ENCODE peak calls at places on chromosomes 16 and 17, in six cellular contexts. C is A549, K is endothelial cell of umbilical vein, W is HepG2, D is GM12878, B is K562. P is an unnamed sample.
A peak's percentile ranks its signal among the peaks of the same experiment; 100 is the strongest.

GRCh38 chr17:34639706-34640425 is 60.5 kb downstream of the TMEM132E start:
- DNase-seq in W (no peak), C (no peak), K (no peak), D (no peak), B (no peak), P (no peak)

GRCh38 chr17:33292981-33293867 is at the start of gene ASIC2:
- DNase-seq in C (peak; percentile 40), K (no peak), W (no peak), D (no peak), B (peak; percentile 24), P (no peak)

GRCh38 chr16:27434141-27435051 is 32.4 kb downstream of the IL21R start:
- DNase-seq in B (no peak), W (no peak), D (no peak), C (no peak), K (no peak), P (no peak)

GRCh38 chr16:21338537-21339268 is 60.6 kb upstream of the CRYM start:
- DNase-seq in D (no peak), B (no peak), C (no peak), K (no peak), W (peak; percentile 87), P (no peak)

GRCh38 chr17:57924677-57925076 is 30.5 kb downstream of the CUEDC1 start:
- DNase-seq in B (no peak), K (no peak), D (no peak), W (no peak), C (no peak), P (no peak)

GRCh38 chr17:46818929-46819859 is 702 bp upstream of the WNT3 start:
- DNase-seq in B (peak; percentile 83), D (no peak), W (no peak), C (no peak), K (no peak), P (peak; percentile 46)

GRCh38 chr17:77098884-77099545 is 41.8 kb upstream of the SEC14L1 start:
- DNase-seq in K (no peak), C (no peak), B (no peak), D (no peak), W (peak; percentile 57), P (peak; percentile 82)

GRCh38 chr16:31402687-31403086 is 9.6 kb downstream of the ITGAD start:
- DNase-seq in D (no peak), W (no peak), B (no peak), K (no peak), C (no peak), P (peak; percentile 66)

GRCh38 chr16:278863-279366 is 1.5 kb upstream of the ARHGDIG start:
- DNase-seq in W (peak; percentile 12), C (no peak), D (peak; percentile 8), B (no peak), K (peak; percentile 39), P (peak; percentile 42)

GRCh38 chr16:19808061-19808621 is 76.5 kb downstream of the GPRC5B start:
- DNase-seq in W (no peak), D (peak; percentile 49), K (no peak), B (no peak), C (peak; percentile 24), P (no peak)

GRCh38 chr16:89761304-89761922 is 40.1 kb downstream of the ZNF276 start:
- DNase-seq in C (no peak), K (no peak), B (no peak), D (no peak), W (no peak), P (no peak)

GRCh38 chr17:58679263-58680037 is 12.4 kb downstream of the TEX14 start:
- DNase-seq in D (peak; percentile 89), K (no peak), C (peak; percentile 71), B (peak; percentile 62), W (peak; percentile 78), P (peak; percentile 91)

GRCh38 chr16:31377210-31377903 is 15.8 kb upstream of the ITGAD start:
- DNase-seq in B (no peak), W (no peak), C (no peak), K (no peak), D (no peak), P (no peak)

GRCh38 chr16:89552913-89553312 is 7.6 kb upstream of the RPL13 start:
- DNase-seq in B (no peak), D (no peak), C (no peak), W (no peak), K (no peak), P (no peak)

GRCh38 chr16:12287796-12288536 is 311.4 kb downstream of the SNX29 start:
- DNase-seq in B (no peak), D (no peak), W (peak; percentile 70), K (no peak), C (no peak), P (no peak)

DNA sequence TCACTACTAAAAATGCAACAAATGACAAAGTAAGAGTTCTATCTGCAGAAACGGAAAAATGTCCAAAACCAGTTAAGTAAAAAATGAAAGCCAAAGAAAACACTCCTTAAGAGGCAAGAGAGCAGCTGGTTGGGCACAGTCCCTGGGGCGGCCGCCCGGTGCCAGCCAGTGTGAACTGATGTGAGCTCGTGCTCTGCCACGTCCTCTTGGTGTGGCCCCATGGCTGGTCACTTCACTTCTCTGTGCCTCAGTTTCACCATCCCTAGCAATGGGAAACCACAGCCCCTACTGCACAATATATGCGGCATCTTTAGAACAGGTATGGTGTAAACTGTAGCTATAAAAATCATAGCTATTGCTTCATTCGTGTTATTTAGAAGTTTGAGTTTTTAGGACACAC is 21.2 kb downstream of the USP36 start:
- DNase-seq in C (no peak), K (no peak), W (no peak), B (no peak), D (no peak), P (no peak)
- TF ChIP-seq MYC in C (no peak), K (no peak), W (no peak), B (no peak), D (no peak), P (no peak)

GRCh38 chr16:67279296-67280089 is at the start of gene PLEKHG4:
- DNase-seq in W (peak; percentile 69), B (no peak), C (peak; percentile 93), D (peak; percentile 13), K (peak; percentile 71), P (peak; percentile 83)
- TF ChIP-seq CTCF in W (peak; percentile 71), B (peak; percentile 97), C (peak; percentile 78), D (peak; percentile 87), K (peak; percentile 73), P (peak; percentile 46)

GRCh38 chr16:10876799-10877341 is at the start of gene CIITA:
- DNase-seq in D (peak; percentile 97), W (no peak), C (no peak), B (no peak), K (no peak), P (peak; percentile 90)
- TF ChIP-seq POLR2A in D (peak; percentile 86), W (no peak), C (no peak), B (no peak), K (no peak), P (no peak)

GRCh38 chr17:61318684-61319098 is 81.0 kb upstream of the TBX2 start:
- DNase-seq in K (no peak), C (no peak), D (no peak), B (no peak), W (peak; percentile 42), P (no peak)
- TF ChIP-seq MYC in K (no peak), C (no peak), D (no peak), B (no peak), W (peak; percentile 15), P (no peak)

GRCh38 chr17:50363217-50364060 is 9.5 kb downstream of the MRPL27 start:
- DNase-seq in B (no peak), K (peak; percentile 25), W (peak; percentile 46), C (no peak), D (no peak), P (peak; percentile 30)

GRCh38 chr17:50359998-50360461 is 13.0 kb downstream of the MRPL27 start:
- DNase-seq in B (no peak), W (no peak), C (no peak), K (no peak), D (no peak), P (no peak)

GRCh38 chr17:50360716-50361115 is 12.3 kb downstream of the MRPL27 start:
- DNase-seq in K (no peak), W (no peak), D (no peak), C (no peak), B (no peak), P (no peak)

GRCh38 chr17:50362661-50363060 is 10.3 kb downstream of the MRPL27 start:
- DNase-seq in K (no peak), C (no peak), B (no peak), W (no peak), D (no peak), P (no peak)

GRCh38 chr17:50361561-50362480 is 11.2 kb downstream of the MRPL27 start:
- DNase-seq in D (no peak), C (peak; percentile 93), K (peak; percentile 61), B (peak; percentile 89), W (peak; percentile 75), P (peak; percentile 81)
- TF ChIP-seq CTCF in D (peak; percentile 79), C (peak; percentile 71), K (peak; percentile 77), B (peak; percentile 83), W (peak; percentile 90), P (peak; percentile 83)

DNA sequence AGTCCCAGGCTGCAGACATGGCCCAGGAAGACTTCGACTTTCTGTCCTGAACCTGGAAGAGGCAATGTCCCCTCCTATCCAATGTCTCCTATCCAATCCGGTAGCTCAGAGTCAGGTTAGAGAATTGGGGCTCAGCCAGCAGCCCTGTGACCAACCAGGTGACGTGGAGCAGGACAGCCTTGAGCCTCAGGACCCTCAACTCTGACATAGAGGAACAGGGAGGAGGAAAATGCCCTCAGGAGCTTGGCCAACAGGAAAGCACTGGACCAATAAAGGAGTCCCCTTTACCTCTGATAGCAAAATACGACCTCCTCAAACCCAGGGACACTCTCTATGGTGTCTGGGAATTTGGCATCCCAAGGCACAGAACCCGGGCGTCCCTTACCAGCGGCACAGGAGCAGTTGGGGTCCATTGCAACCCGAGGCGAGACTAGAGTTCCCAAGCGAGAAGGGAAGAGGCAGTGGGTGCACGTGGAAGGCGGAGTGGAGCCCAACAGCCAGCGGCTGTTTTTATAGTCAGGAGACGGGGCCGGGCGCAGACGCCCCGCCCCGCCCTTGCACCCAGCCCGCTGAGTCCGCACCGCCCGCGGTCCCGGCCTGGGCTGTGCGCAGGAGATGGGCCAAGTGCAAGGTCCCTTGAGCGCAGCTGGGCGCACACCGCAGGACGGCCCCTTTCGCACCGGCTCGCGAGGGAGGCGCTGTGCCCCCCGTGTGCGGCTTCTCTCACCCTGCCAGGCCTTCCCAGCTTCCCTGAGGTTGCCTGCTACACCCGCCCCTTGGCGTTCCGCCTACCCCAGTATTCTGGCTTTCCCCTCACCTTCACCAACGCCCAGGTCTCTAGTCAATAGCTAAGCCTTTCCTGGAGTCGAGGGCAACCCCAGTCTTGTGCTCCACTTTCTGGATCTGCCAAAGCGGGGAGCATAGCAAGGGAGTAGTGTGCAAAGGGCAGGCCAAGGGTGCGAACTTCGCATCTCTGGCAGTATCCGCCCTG is at the start of gene MT1G:
- DNase-seq in W (peak; percentile 57), B (no peak), D (no peak), C (no peak), K (no peak), P (peak; percentile 79)
- TF ChIP-seq POLR2A in W (peak; percentile 90), B (no peak), D (no peak), C (no peak), K (no peak), P (no peak)

GRCh38 chr17:75034236-75034908 is 12.4 kb downstream of the ATP5PD start:
- DNase-seq in D (peak; percentile 88), K (peak; percentile 88), B (peak; percentile 65), C (peak; percentile 81), W (peak; percentile 94), P (peak; percentile 90)

GRCh38 chr17:75032896-75033294 is 13.9 kb downstream of the ATP5PD start:
- DNase-seq in W (no peak), D (no peak), C (peak; percentile 52), K (peak; percentile 49), B (no peak), P (no peak)

GRCh38 chr17:75039238-75039637 is 7.5 kb downstream of the ATP5PD start:
- DNase-seq in K (no peak), W (no peak), B (no peak), D (no peak), C (no peak), P (peak; percentile 61)

GRCh38 chr17:75033346-75034235 is 13.2 kb downstream of the ATP5PD start:
- DNase-seq in K (peak; percentile 93), W (peak; percentile 94), D (peak; percentile 83), C (peak; percentile 95), B (peak; percentile 89), P (peak; percentile 87)

GRCh38 chr17:75036643-75037268 is 10.0 kb downstream of the ATP5PD start:
- DNase-seq in D (no peak), C (peak; percentile 93), W (no peak), K (peak; percentile 85), B (peak; percentile 75), P (no peak)
- TF ChIP-seq MYC in D (no peak), C (no peak), W (no peak), K (no peak), B (no peak), P (no peak)

P was measured in NB4.